ENCODE peak calls at places on chromosomes 1 and 21, in eight cellular contexts. One of them, this sample, is unnamed.
A peak's percentile ranks its signal among the peaks of the same experiment; 100 is the strongest.

GRCh38 chr1:10665226-10665625 is 131.2 kb downstream of the CASZ1 start:
- DNase-seq in cardiac fibroblast: no peak
- DNase-seq in NAMALWA: no peak
- DNase-seq in GM04504: no peak
- DNase-seq in mucosa of descending colon: no peak
- DNase-seq in COLO829: no peak
- DNase-seq in DMS153: no peak
- DNase-seq in left cardiac atrium: no peak
- DNase-seq in this sample: no peak

GRCh38 chr21:36330904-36331303 is 10.9 kb downstream of the MORC3 start:
- DNase-seq in mucosa of descending colon: no peak
- DNase-seq in COLO829: peak; percentile 58
- DNase-seq in NAMALWA: peak; percentile 74
- DNase-seq in cardiac fibroblast: peak; percentile 69
- DNase-seq in left cardiac atrium: peak; percentile 44
- DNase-seq in GM04504: no peak
- DNase-seq in DMS153: no peak
- DNase-seq in this sample: peak; percentile 54

GRCh38 chr1:1281533-1282321 is 1.5 kb downstream of the SCNN1D start:
- DNase-seq in DMS153: peak; percentile 66
- DNase-seq in cardiac fibroblast: peak; percentile 88
- DNase-seq in left cardiac atrium: peak; percentile 68
- DNase-seq in NAMALWA: peak; percentile 25
- DNase-seq in mucosa of descending colon: peak; percentile 93
- DNase-seq in COLO829: no peak
- DNase-seq in GM04504: no peak
- DNase-seq in this sample: no peak

GRCh38 chr1:1959840-1960479 is 40.9 kb upstream of the TMEM52 start:
- DNase-seq in left cardiac atrium: peak; percentile 83
- DNase-seq in NAMALWA: peak; percentile 88
- DNase-seq in GM04504: peak; percentile 18
- DNase-seq in mucosa of descending colon: peak; percentile 75
- DNase-seq in cardiac fibroblast: peak; percentile 77
- DNase-seq in DMS153: peak; percentile 91
- DNase-seq in COLO829: peak; percentile 83
- DNase-seq in this sample: no peak

GRCh38 chr1:115705085-115706008 is 63.2 kb downstream of the CASQ2 start:
- DNase-seq in GM04504: no peak
- DNase-seq in DMS153: no peak
- DNase-seq in left cardiac atrium: no peak
- DNase-seq in mucosa of descending colon: no peak
- DNase-seq in COLO829: no peak
- DNase-seq in NAMALWA: no peak
- DNase-seq in cardiac fibroblast: no peak
- DNase-seq in this sample: no peak

GRCh38 chr1:186435336-186435735 is 25.6 kb downstream of the PDC start:
- DNase-seq in left cardiac atrium: no peak
- DNase-seq in GM04504: no peak
- DNase-seq in cardiac fibroblast: peak; percentile 52
- DNase-seq in mucosa of descending colon: no peak
- DNase-seq in NAMALWA: no peak
- DNase-seq in DMS153: peak; percentile 1
- DNase-seq in COLO829: no peak
- DNase-seq in this sample: no peak

GRCh38 chr21:46120301-46121285 is 22.7 kb downstream of the COL6A2 start:
- DNase-seq in COLO829: no peak
- DNase-seq in mucosa of descending colon: peak; percentile 30
- DNase-seq in left cardiac atrium: peak; percentile 18
- DNase-seq in cardiac fibroblast: no peak
- DNase-seq in DMS153: no peak
- DNase-seq in NAMALWA: no peak
- DNase-seq in GM04504: no peak
- DNase-seq in this sample: peak; percentile 9

GRCh38 chr1:167121375-167122120 is 27.7 kb downstream of the STYXL2 start:
- DNase-seq in left cardiac atrium: peak; percentile 62
- DNase-seq in NAMALWA: no peak
- DNase-seq in cardiac fibroblast: no peak
- DNase-seq in GM04504: no peak
- DNase-seq in COLO829: peak; percentile 36
- DNase-seq in DMS153: peak; percentile 51
- DNase-seq in mucosa of descending colon: peak; percentile 90
- DNase-seq in this sample: peak; percentile 43

GRCh38 chr21:43684424-43684823 is 25.1 kb downstream of the RRP1B start:
- DNase-seq in cardiac fibroblast: peak; percentile 16
- DNase-seq in COLO829: no peak
- DNase-seq in left cardiac atrium: no peak
- DNase-seq in NAMALWA: no peak
- DNase-seq in DMS153: no peak
- DNase-seq in GM04504: no peak
- DNase-seq in mucosa of descending colon: no peak
- DNase-seq in this sample: no peak

GRCh38 chr1:20324704-20325406 is 34.2 kb downstream of the VWA5B1 start:
- DNase-seq in COLO829: no peak
- DNase-seq in mucosa of descending colon: no peak
- DNase-seq in GM04504: no peak
- DNase-seq in left cardiac atrium: no peak
- DNase-seq in NAMALWA: no peak
- DNase-seq in DMS153: no peak
- DNase-seq in cardiac fibroblast: no peak
- DNase-seq in this sample: no peak

GRCh38 chr1:241610056-241610815 is 29.9 kb downstream of the CHML start:
- DNase-seq in left cardiac atrium: no peak
- DNase-seq in mucosa of descending colon: no peak
- DNase-seq in NAMALWA: no peak
- DNase-seq in COLO829: no peak
- DNase-seq in GM04504: no peak
- DNase-seq in DMS153: peak; percentile 72
- DNase-seq in cardiac fibroblast: no peak
- DNase-seq in this sample: no peak

GRCh38 chr1:75361260-75361659 is 227.1 kb downstream of the LHX8 start:
- DNase-seq in COLO829: no peak
- DNase-seq in GM04504: no peak
- DNase-seq in NAMALWA: no peak
- DNase-seq in mucosa of descending colon: no peak
- DNase-seq in left cardiac atrium: no peak
- DNase-seq in DMS153: no peak
- DNase-seq in cardiac fibroblast: no peak
- DNase-seq in this sample: no peak

GRCh38 chr1:193540511-193540910 is 354.1 kb upstream of the B3GALT2 start:
- DNase-seq in mucosa of descending colon: no peak
- DNase-seq in COLO829: no peak
- DNase-seq in GM04504: no peak
- DNase-seq in left cardiac atrium: no peak
- DNase-seq in cardiac fibroblast: no peak
- DNase-seq in NAMALWA: peak; percentile 31
- DNase-seq in DMS153: no peak
- DNase-seq in this sample: no peak

GRCh38 chr1:153515504-153516394 is 20.0 kb downstream of the S100A6 start:
- DNase-seq in mucosa of descending colon: peak; percentile 89
- DNase-seq in left cardiac atrium: peak; percentile 42
- DNase-seq in DMS153: peak; percentile 91
- DNase-seq in cardiac fibroblast: no peak
- DNase-seq in NAMALWA: no peak
- DNase-seq in COLO829: no peak
- DNase-seq in GM04504: no peak
- DNase-seq in this sample: no peak

GRCh38 chr1:76759950-76760349 is 107.3 kb upstream of the ST6GALNAC5 start:
- DNase-seq in GM04504: no peak
- DNase-seq in cardiac fibroblast: peak; percentile 16
- DNase-seq in COLO829: no peak
- DNase-seq in left cardiac atrium: peak; percentile 28
- DNase-seq in DMS153: peak; percentile 85
- DNase-seq in NAMALWA: no peak
- DNase-seq in mucosa of descending colon: no peak
- DNase-seq in this sample: no peak

GRCh38 chr1:43009274-43009673 is 50.6 kb upstream of the SLC2A1 start:
- DNase-seq in cardiac fibroblast: no peak
- DNase-seq in COLO829: no peak
- DNase-seq in mucosa of descending colon: no peak
- DNase-seq in DMS153: peak; percentile 23
- DNase-seq in NAMALWA: peak; percentile 9
- DNase-seq in left cardiac atrium: no peak
- DNase-seq in GM04504: no peak
- DNase-seq in this sample: no peak

GRCh38 chr1:84143796-84144565 is at the start of gene PRKACB:
- DNase-seq in GM04504: no peak
- DNase-seq in NAMALWA: peak; percentile 88
- DNase-seq in COLO829: no peak
- DNase-seq in cardiac fibroblast: peak; percentile 62
- DNase-seq in mucosa of descending colon: no peak
- DNase-seq in left cardiac atrium: no peak
- DNase-seq in DMS153: no peak
- DNase-seq in this sample: peak; percentile 49

GRCh38 chr1:197178998-197179397 is 32.5 kb upstream of the ASPM start:
- DNase-seq in NAMALWA: peak; percentile 29
- DNase-seq in cardiac fibroblast: peak; percentile 84
- DNase-seq in left cardiac atrium: no peak
- DNase-seq in COLO829: no peak
- DNase-seq in DMS153: no peak
- DNase-seq in GM04504: peak; percentile 24
- DNase-seq in mucosa of descending colon: no peak
- DNase-seq in this sample: no peak

GRCh38 chr1:204507317-204508105 is 8.7 kb upstream of the MDM4 start:
- DNase-seq in cardiac fibroblast: peak; percentile 76
- DNase-seq in left cardiac atrium: no peak
- DNase-seq in COLO829: peak; percentile 34
- DNase-seq in mucosa of descending colon: no peak
- DNase-seq in NAMALWA: no peak
- DNase-seq in GM04504: no peak
- DNase-seq in DMS153: peak; percentile 46
- DNase-seq in this sample: peak; percentile 40

GRCh38 chr1:82994866-82995370 is 1004.0 kb downstream of the TTLL7 start:
- DNase-seq in cardiac fibroblast: peak; percentile 5
- DNase-seq in DMS153: no peak
- DNase-seq in GM04504: peak; percentile 4
- DNase-seq in NAMALWA: no peak
- DNase-seq in mucosa of descending colon: no peak
- DNase-seq in COLO829: no peak
- DNase-seq in left cardiac atrium: no peak
- DNase-seq in this sample: no peak

GRCh38 chr1:178374016-178374415 is 122.7 kb downstream of the CLEC20A start:
- DNase-seq in GM04504: no peak
- DNase-seq in DMS153: no peak
- DNase-seq in cardiac fibroblast: no peak
- DNase-seq in left cardiac atrium: no peak
- DNase-seq in NAMALWA: no peak
- DNase-seq in COLO829: no peak
- DNase-seq in mucosa of descending colon: no peak
- DNase-seq in this sample: no peak

GRCh38 chr1:11770011-11770410 is 8.0 kb downstream of the C1orf167 start:
- DNase-seq in GM04504: no peak
- DNase-seq in mucosa of descending colon: no peak
- DNase-seq in NAMALWA: no peak
- DNase-seq in cardiac fibroblast: no peak
- DNase-seq in DMS153: no peak
- DNase-seq in left cardiac atrium: no peak
- DNase-seq in COLO829: no peak
- DNase-seq in this sample: no peak

GRCh38 chr1:52003877-52004276 is 13.4 kb upstream of the RAB3B start:
- DNase-seq in left cardiac atrium: no peak
- DNase-seq in NAMALWA: no peak
- DNase-seq in DMS153: no peak
- DNase-seq in COLO829: no peak
- DNase-seq in mucosa of descending colon: no peak
- DNase-seq in GM04504: no peak
- DNase-seq in cardiac fibroblast: no peak
- DNase-seq in this sample: no peak

GRCh38 chr1:91700771-91701493 is 185.0 kb downstream of the TGFBR3 start:
- DNase-seq in left cardiac atrium: no peak
- DNase-seq in NAMALWA: no peak
- DNase-seq in cardiac fibroblast: peak; percentile 80
- DNase-seq in GM04504: peak; percentile 85
- DNase-seq in DMS153: no peak
- DNase-seq in mucosa of descending colon: no peak
- DNase-seq in COLO829: no peak
- DNase-seq in this sample: no peak

GRCh38 chr1:35120458-35121133 is 41.4 kb downstream of the ZMYM1 start:
- DNase-seq in cardiac fibroblast: peak; percentile 17
- DNase-seq in NAMALWA: no peak
- DNase-seq in GM04504: no peak
- DNase-seq in left cardiac atrium: peak; percentile 25
- DNase-seq in mucosa of descending colon: no peak
- DNase-seq in COLO829: no peak
- DNase-seq in DMS153: no peak
- DNase-seq in this sample: no peak

GRCh38 chr1:228555074-228555989 is 68.2 kb downstream of the RNF187 start:
- DNase-seq in left cardiac atrium: no peak
- DNase-seq in GM04504: no peak
- DNase-seq in DMS153: no peak
- DNase-seq in mucosa of descending colon: no peak
- DNase-seq in COLO829: no peak
- DNase-seq in NAMALWA: peak; percentile 66
- DNase-seq in cardiac fibroblast: peak; percentile 9
- DNase-seq in this sample: no peak

GRCh38 chr1:22814176-22815042 is 103.8 kb downstream of the EPHB2 start:
- DNase-seq in GM04504: peak; percentile 70
- DNase-seq in mucosa of descending colon: peak; percentile 65
- DNase-seq in left cardiac atrium: no peak
- DNase-seq in cardiac fibroblast: no peak
- DNase-seq in NAMALWA: peak; percentile 7
- DNase-seq in COLO829: no peak
- DNase-seq in DMS153: peak; percentile 52
- DNase-seq in this sample: no peak